ENCODE peak calls at places on chromosome 17, in eight cellular contexts. M is GM12878, Z is K562, A is A549, P is SK-N-SH, C is H1, U is HCT116, V is HepG2. H is an unnamed sample. For H3K4me1, the result is how much of the 10 kb centered on the place peaks cover.

GRCh38 chr17:48483471-48484131 is 47.2 kb downstream of the HOXB1 start:
- DNase-seq in P (no peak), A (no peak), C (no peak), Z (peak), U (peak), V (no peak), M (no peak), H (no peak)

GRCh38 chr17:7445011-7445927 is at the start of gene CHRNB1:
- DNase-seq in C (peak), V (peak), M (no peak), Z (peak), A (peak), P (peak), U (peak), H (peak)

GRCh38 chr17:36514856-36515255 is 19.8 kb downstream of the MYO19 start:
- DNase-seq in U (no peak), C (no peak), P (no peak), A (no peak), M (no peak), V (no peak), Z (no peak), H (no peak)

GRCh38 chr17:45768000-45768399 is 16.1 kb upstream of the CRHR1 start:
- DNase-seq in M (no peak), Z (no peak), C (no peak), U (no peak), V (no peak), P (no peak), A (no peak), H (no peak)

GRCh38 chr17:73697872-73698271 is 53.6 kb upstream of the SDK2 start:
- DNase-seq in V (peak), U (no peak), C (peak), A (no peak), P (no peak), Z (no peak), M (no peak), H (no peak)

GRCh38 chr17:39139137-39139516 is 12.3 kb downstream of the PLXDC1 start:
- DNase-seq in U (no peak), P (no peak), M (no peak), A (no peak), C (no peak), V (no peak), Z (no peak), H (no peak)

GRCh38 chr17:82858376-82859126 is 18.7 kb upstream of the ZNF750 start:
- DNase-seq in P (no peak), U (no peak), Z (no peak), V (no peak), M (no peak), A (no peak), C (no peak), H (no peak)

GRCh38 chr17:54992797-54993639 is 24.5 kb downstream of the STXBP4 start:
- DNase-seq in P (peak), A (peak), V (peak), C (no peak), U (peak), Z (peak), M (no peak), H (peak)

GRCh38 chr17:9541718-9542117 is 33.9 kb downstream of the STX8 start:
- DNase-seq in Z (no peak), A (no peak), M (no peak), U (no peak), C (no peak), P (no peak), V (no peak), H (no peak)

GRCh38 chr17:57519199-57519598 is 225.9 kb downstream of the CCDC182 start:
- DNase-seq in U (no peak), M (no peak), C (no peak), V (no peak), Z (no peak), A (peak), P (no peak), H (no peak)

GRCh38 chr17:49035470-49036269 is 38.5 kb downstream of the IGF2BP1 start:
- DNase-seq in A (peak), Z (peak), U (peak), P (peak), C (peak), M (no peak), V (no peak), H (peak)

GRCh38 chr17:78925662-78926555 is 722 bp upstream of the TIMP2 start:
- DNase-seq in A (peak), C (peak), Z (no peak), V (peak), P (peak), U (no peak), M (no peak), H (peak)

GRCh38 chr17:8001976-8002645 is at the start of gene GUCY2D:
- DNase-seq in Z (no peak), U (no peak), M (no peak), V (no peak), A (no peak), P (no peak), C (no peak), H (no peak)

GRCh38 chr17:77316191-77316641 is 175.4 kb downstream of the SEC14L1 start:
- DNase-seq in A (peak), V (no peak), M (no peak), C (peak), U (no peak), P (peak), Z (no peak), H (no peak)

GRCh38 chr17:63855185-63855584 is 12.7 kb upstream of the SMARCD2 start:
- DNase-seq in C (no peak), Z (no peak), V (no peak), U (no peak), A (no peak), M (no peak), P (no peak), H (no peak)

GRCh38 chr17:39722965-39723848 is 7.1 kb downstream of the MIEN1 start:
- DNase-seq in A (no peak), M (no peak), Z (peak), C (peak), P (no peak), U (no peak), V (no peak), H (no peak)

GRCh38 chr17:413016-413350 is 60.4 kb upstream of the RPH3AL start:
- DNase-seq in P (no peak), Z (no peak), M (no peak), C (no peak), U (no peak), V (no peak), A (no peak), H (no peak)

GRCh38 chr17:3913531-3914318 is 2.5 kb downstream of the P2RX1 start:
- DNase-seq in V (peak), P (peak), Z (peak), M (peak), U (peak), C (peak), A (peak), H (peak)

GRCh38 chr17:47843391-47843730 is 2.3 kb upstream of the SCRN2 start:
- DNase-seq in P (no peak), M (no peak), C (no peak), Z (no peak), V (no peak), A (no peak), U (no peak), H (no peak)

GRCh38 chr17:73562896-73563295 is 81.3 kb downstream of the SDK2 start:
- DNase-seq in Z (no peak), M (no peak), C (no peak), U (no peak), A (no peak), P (no peak), V (no peak), H (no peak)

GRCh38 chr17:46930083-46930482 is 7.1 kb downstream of the GOSR2 start:
- DNase-seq in V (no peak), P (no peak), C (no peak), M (no peak), U (no peak), A (no peak), Z (no peak), H (no peak)

GRCh38 chr17:39767147-39767546 is 29.4 kb downstream of the GRB7 start:
- DNase-seq in C (no peak), V (no peak), M (no peak), P (no peak), A (no peak), U (no peak), Z (no peak), H (no peak)

GRCh38 chr17:78735832-78736525 is 46.1 kb downstream of the CYTH1 start:
- DNase-seq in V (peak), U (no peak), C (no peak), A (peak), P (no peak), Z (peak), M (no peak), H (peak)

GRCh38 chr17:564526-564925 is 150.1 kb downstream of the VPS53 start:
- DNase-seq in P (no peak), V (no peak), A (no peak), M (no peak), U (no peak), Z (no peak), C (no peak), H (no peak)

GRCh38 chr17:77011173-77012011 is 129.4 kb upstream of the SEC14L1 start:
- DNase-seq in U (peak), P (peak), V (peak), A (peak), M (no peak), Z (peak), C (peak), H (peak)

GRCh38 chr17:75647061-75647460 is 13.8 kb downstream of the SMIM5 start:
- DNase-seq in U (no peak), V (no peak), C (no peak), A (no peak), Z (no peak), M (no peak), P (peak), H (no peak)

GRCh38 chr17:385195-385835 is 32.7 kb upstream of the RPH3AL start:
- DNase-seq in A (peak), U (no peak), C (peak), V (no peak), Z (no peak), P (peak), M (no peak), H (no peak)

GRCh38 chr17:29242790-29243189 is 3.9 kb upstream of the CRYBA1 start:
- DNase-seq in P (no peak), Z (no peak), U (no peak), A (no peak), C (no peak), M (no peak), V (no peak), H (no peak)

GRCh38 chr17:6677158-6677831 is 25.7 kb downstream of the C17orf100 start:
- DNase-seq in A (no peak), C (no peak), M (no peak), U (no peak), P (no peak), Z (no peak), V (peak), H (no peak)

GRCh38 chr17:44355310-44355640 is 8.4 kb downstream of the FAM171A2 start:
- DNase-seq in C (no peak), Z (no peak), A (no peak), P (no peak), U (no peak), M (no peak), V (no peak), H (no peak)

GRCh38 chr17:15884731-15885130 is 60.2 kb upstream of the ADORA2B start:
- DNase-seq in V (no peak), A (no peak), U (no peak), C (no peak), Z (no peak), P (no peak), M (no peak), H (peak)

GRCh38 chr17:19996502-19996901 is 12.7 kb upstream of the SPECC1 start:
- DNase-seq in C (no peak), U (no peak), A (no peak), P (no peak), Z (no peak), V (no peak), M (no peak), H (no peak)

GRCh38 chr17:72502111-72502939 is 381.5 kb downstream of the SOX9 start:
- DNase-seq in M (no peak), P (no peak), U (no peak), Z (no peak), A (peak), C (no peak), V (peak), H (no peak)

GRCh38 chr17:7281953-7282751 is 634 bp downstream of the SLC2A4 start:
- DNase-seq in A (no peak), C (peak), M (no peak), Z (peak), V (no peak), U (no peak), P (peak), H (no peak)

GRCh38 chr17:10025224-10025623 is 120.2 kb upstream of the RCVRN start:
- DNase-seq in M (no peak), Z (no peak), U (no peak), P (no peak), V (no peak), C (no peak), A (no peak), H (no peak)

GRCh38 chr17:339193-340061 is 13.2 kb downstream of the RPH3AL start:
- DNase-seq in V (no peak), U (no peak), P (peak), Z (no peak), A (no peak), M (no peak), C (no peak), H (no peak)

GRCh38 chr17:58224315-58224714 is 5.3 kb upstream of the MKS1 start:
- DNase-seq in U (peak), Z (peak), P (no peak), A (peak), V (no peak), C (no peak), M (no peak), H (peak)

GRCh38 chr17:78045316-78045715 is 83.2 kb downstream of the TMC6 start:
- DNase-seq in C (no peak), A (no peak), M (no peak), V (no peak), Z (no peak), U (no peak), P (no peak), H (no peak)

DNA sequence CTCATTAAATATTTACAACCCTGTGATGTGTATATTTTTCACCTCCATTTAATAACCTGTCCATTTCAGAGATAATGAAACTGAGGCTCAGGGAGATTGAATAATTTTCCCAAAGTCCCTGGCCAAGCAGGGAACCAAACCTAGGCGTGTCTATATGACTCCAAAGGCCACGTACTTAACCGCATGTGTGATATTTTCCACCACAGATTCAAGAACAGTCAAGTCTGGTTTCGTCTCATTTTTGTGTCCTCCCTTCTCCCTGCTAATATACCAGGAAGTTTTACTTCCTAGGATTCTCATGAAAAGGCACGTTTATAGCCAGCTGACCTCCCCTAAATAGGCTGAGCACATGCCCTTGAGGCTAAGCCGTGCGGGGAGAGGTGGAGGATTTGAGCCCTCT is 15.3 kb downstream of the WFIKKN2 start:
- DNase-seq in U (no peak), C (no peak), P (no peak), A (no peak), Z (no peak), M (no peak), V (no peak), H (no peak)
- H3K4me1 ChIP-seq in U (under half), C (under half), P (under half), A (under half), Z (under half), M (under half), V (half or more), H (under half)

DNA sequence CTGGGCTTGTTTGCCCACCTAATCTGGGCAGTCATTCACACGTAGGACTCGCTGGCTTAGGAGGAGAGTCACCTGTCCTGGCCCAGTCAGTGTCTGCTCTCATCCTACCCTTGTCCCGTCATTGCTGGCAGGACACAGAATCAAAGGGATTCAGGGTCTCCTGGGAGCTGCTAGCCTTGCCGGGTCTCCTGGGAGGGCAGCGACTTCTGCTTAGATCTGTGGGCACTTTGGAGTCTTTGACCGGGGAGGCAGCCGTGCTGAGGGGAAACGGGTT is 12.6 kb downstream of the RAI1 start:
- DNase-seq in Z (no peak), V (no peak), U (no peak), P (no peak), A (no peak), C (no peak), M (no peak), H (no peak)
- H3K27ac ChIP-seq in Z (peak), V (peak), U (peak), P (peak), A (peak), C (peak), M (peak), H (peak)

GRCh38 chr17:33330877-33331276 is 37.8 kb upstream of the ASIC2 start:
- DNase-seq in Z (no peak), M (no peak), C (no peak), U (no peak), V (no peak), A (peak), P (no peak), H (no peak)

GRCh38 chr17:33338242-33338641 is 45.1 kb upstream of the ASIC2 start:
- DNase-seq in U (no peak), V (no peak), C (no peak), M (no peak), Z (no peak), P (no peak), A (no peak), H (no peak)

GRCh38 chr17:33334703-33335102 is 41.6 kb upstream of the ASIC2 start:
- DNase-seq in U (no peak), C (no peak), A (no peak), P (no peak), V (no peak), M (no peak), Z (no peak), H (no peak)

GRCh38 chr17:33335491-33336173 is 42.5 kb upstream of the ASIC2 start:
- DNase-seq in C (peak), M (no peak), P (no peak), A (peak), V (no peak), U (no peak), Z (peak), H (no peak)
- TF ChIP-seq MAX in C (no peak), M (no peak), P (no peak), A (no peak), V (no peak), U (no peak), Z (no peak), H (no peak)

GRCh38 chr17:81332949-81333570 is 38.0 kb upstream of the SLC38A10 start:
- DNase-seq in U (no peak), A (no peak), P (no peak), M (no peak), V (no peak), C (no peak), Z (no peak), H (no peak)
- H3K4me1 ChIP-seq in U (half or more), A (half or more), P (under half), M (under half), V (half or more), C (under half), Z (half or more), H (under half)

GRCh38 chr17:41738801-41739112 is 4.3 kb upstream of the HAP1 start:
- DNase-seq in M (no peak), V (no peak), C (peak), U (no peak), Z (no peak), P (no peak), A (no peak), H (no peak)
- H3K27ac ChIP-seq in M (no peak), V (no peak), C (no peak), U (peak), Z (no peak), P (no peak), A (peak), H (no peak)

GRCh38 chr17:5110816-5111215 is 862 bp downstream of the ZNF232 start:
- DNase-seq in A (no peak), V (peak), M (no peak), C (no peak), P (no peak), Z (peak), U (no peak), H (no peak)
- TF ChIP-seq MAX in A (no peak), V (no peak), M (no peak), C (peak), P (no peak), Z (no peak), U (no peak), H (no peak)

GRCh38 chr17:61412860-61413653 is 13.4 kb downstream of the TBX2 start:
- DNase-seq in U (no peak), Z (no peak), C (no peak), P (peak), M (no peak), A (peak), V (peak), H (no peak)
- H3K4me1 ChIP-seq in U (half or more), Z (under half), C (under half), P (under half), M (under half), A (under half), V (half or more), H (under half)

GRCh38 chr17:70106551-70106950 is 31.5 kb downstream of the KCNJ16 start:
- DNase-seq in Z (no peak), A (no peak), M (no peak), P (no peak), C (no peak), U (no peak), V (no peak), H (no peak)
- H3K27ac ChIP-seq in Z (no peak), A (no peak), M (no peak), P (no peak), C (no peak), U (no peak), V (no peak), H (no peak)

H was measured in endothelial cell of umbilical vein.